ENCODE peak calls at places on chromosomes 11 and 22, in six cellular contexts. One of them, this sample, is unnamed.

GRCh38 chr11:124199702-124200101 is 16.6 kb downstream of the OR10D3 start:
- DNase-seq in GM20000: no peak
- DNase-seq in Peyer's patch: no peak
- DNase-seq in HFF-Myc: no peak
- DNase-seq in AG09309: no peak
- DNase-seq in Caco-2: no peak
- DNase-seq in this sample: no peak

GRCh38 chr11:35017528-35018342 is 101.3 kb downstream of the PDHX start:
- DNase-seq in GM20000: no peak
- DNase-seq in Peyer's patch: no peak
- DNase-seq in HFF-Myc: no peak
- DNase-seq in AG09309: no peak
- DNase-seq in Caco-2: no peak
- DNase-seq in this sample: no peak

GRCh38 chr22:44648821-44649566 is 53.0 kb upstream of the PRR5 start:
- DNase-seq in GM20000: no peak
- DNase-seq in Peyer's patch: no peak
- DNase-seq in HFF-Myc: peak; percentile 88
- DNase-seq in AG09309: peak; percentile 98
- DNase-seq in Caco-2: no peak
- DNase-seq in this sample: no peak

GRCh38 chr11:71255323-71255722 is 2.9 kb upstream of the SHANK2 start:
- DNase-seq in GM20000: no peak
- DNase-seq in Peyer's patch: no peak
- DNase-seq in HFF-Myc: no peak
- DNase-seq in AG09309: no peak
- DNase-seq in Caco-2: peak; percentile 66
- DNase-seq in this sample: no peak

GRCh38 chr11:39374963-39375698 is 2084.3 kb downstream of the LRRC4C start:
- DNase-seq in GM20000: peak; percentile 8
- DNase-seq in Peyer's patch: no peak
- DNase-seq in HFF-Myc: no peak
- DNase-seq in AG09309: no peak
- DNase-seq in Caco-2: peak; percentile 53
- DNase-seq in this sample: peak; percentile 15

GRCh38 chr11:79973701-79974626 is 533.1 kb upstream of the TENM4 start:
- DNase-seq in GM20000: no peak
- DNase-seq in Peyer's patch: no peak
- DNase-seq in HFF-Myc: peak; percentile 5
- DNase-seq in AG09309: no peak
- DNase-seq in Caco-2: no peak
- DNase-seq in this sample: no peak

GRCh38 chr22:45499746-45500145 is 2.9 kb upstream of the FBLN1 start:
- DNase-seq in GM20000: no peak
- DNase-seq in Peyer's patch: no peak
- DNase-seq in HFF-Myc: no peak
- DNase-seq in AG09309: no peak
- DNase-seq in Caco-2: no peak
- DNase-seq in this sample: no peak

GRCh38 chr11:47606731-47607130 is 12.5 kb upstream of the C1QTNF4 start:
- DNase-seq in GM20000: no peak
- DNase-seq in Peyer's patch: no peak
- DNase-seq in HFF-Myc: no peak
- DNase-seq in AG09309: no peak
- DNase-seq in Caco-2: no peak
- DNase-seq in this sample: no peak

GRCh38 chr11:113577356-113578163 is 102.4 kb upstream of the DRD2 start:
- DNase-seq in GM20000: no peak
- DNase-seq in Peyer's patch: no peak
- DNase-seq in HFF-Myc: no peak
- DNase-seq in AG09309: no peak
- DNase-seq in Caco-2: no peak
- DNase-seq in this sample: peak; percentile 40

GRCh38 chr22:37636186-37636948 is 3.1 kb upstream of the SH3BP1 start:
- DNase-seq in GM20000: no peak
- DNase-seq in Peyer's patch: peak; percentile 68
- DNase-seq in HFF-Myc: peak; percentile 96
- DNase-seq in AG09309: no peak
- DNase-seq in Caco-2: no peak
- DNase-seq in this sample: no peak

GRCh38 chr22:42841444-42841843 is 15.6 kb downstream of the ARFGAP3 start:
- DNase-seq in GM20000: no peak
- DNase-seq in Peyer's patch: no peak
- DNase-seq in HFF-Myc: no peak
- DNase-seq in AG09309: no peak
- DNase-seq in Caco-2: no peak
- DNase-seq in this sample: no peak

GRCh38 chr11:96228472-96228871 is 114.5 kb downstream of the MAML2 start:
- DNase-seq in GM20000: no peak
- DNase-seq in Peyer's patch: no peak
- DNase-seq in HFF-Myc: peak; percentile 92
- DNase-seq in AG09309: no peak
- DNase-seq in Caco-2: no peak
- DNase-seq in this sample: peak; percentile 45

GRCh38 chr11:33475999-33476398 is 218.8 kb downstream of the HIPK3 start:
- DNase-seq in GM20000: no peak
- DNase-seq in Peyer's patch: no peak
- DNase-seq in HFF-Myc: no peak
- DNase-seq in AG09309: no peak
- DNase-seq in Caco-2: no peak
- DNase-seq in this sample: peak; percentile 48

GRCh38 chr11:11403763-11404725 is 51.0 kb upstream of the CSNK2A3 start:
- DNase-seq in GM20000: no peak
- DNase-seq in Peyer's patch: no peak
- DNase-seq in HFF-Myc: no peak
- DNase-seq in AG09309: no peak
- DNase-seq in Caco-2: no peak
- DNase-seq in this sample: no peak

GRCh38 chr11:93842034-93842433 is 8.4 kb downstream of the VSTM5 start:
- DNase-seq in GM20000: no peak
- DNase-seq in Peyer's patch: no peak
- DNase-seq in HFF-Myc: no peak
- DNase-seq in AG09309: no peak
- DNase-seq in Caco-2: no peak
- DNase-seq in this sample: no peak

GRCh38 chr11:35065566-35065965 is 73.4 kb upstream of the CD44 start:
- DNase-seq in GM20000: no peak
- DNase-seq in Peyer's patch: no peak
- DNase-seq in HFF-Myc: no peak
- DNase-seq in AG09309: no peak
- DNase-seq in Caco-2: no peak
- DNase-seq in this sample: no peak

GRCh38 chr11:69086152-69086551 is 37.4 kb downstream of the TPCN2 start:
- DNase-seq in GM20000: no peak
- DNase-seq in Peyer's patch: no peak
- DNase-seq in HFF-Myc: no peak
- DNase-seq in AG09309: no peak
- DNase-seq in Caco-2: no peak
- DNase-seq in this sample: no peak
- TF ChIP-seq CTCF in GM20000: no peak
- TF ChIP-seq CTCF in Peyer's patch: no peak
- TF ChIP-seq CTCF in HFF-Myc: peak; percentile 18
- TF ChIP-seq CTCF in AG09309: no peak
- TF ChIP-seq CTCF in Caco-2: no peak
- TF ChIP-seq CTCF in this sample: no peak

GRCh38 chr11:123166095-123166559 is 28.9 kb downstream of the CLMP start:
- DNase-seq in GM20000: no peak
- DNase-seq in Peyer's patch: no peak
- DNase-seq in HFF-Myc: no peak
- DNase-seq in AG09309: no peak
- DNase-seq in Caco-2: peak; percentile 84
- DNase-seq in this sample: no peak
- TF ChIP-seq CTCF in GM20000: peak; percentile 45
- TF ChIP-seq CTCF in Peyer's patch: no peak
- TF ChIP-seq CTCF in HFF-Myc: peak; percentile 80
- TF ChIP-seq CTCF in AG09309: peak; percentile 70
- TF ChIP-seq CTCF in Caco-2: peak; percentile 80
- TF ChIP-seq CTCF in this sample: no peak

DNA sequence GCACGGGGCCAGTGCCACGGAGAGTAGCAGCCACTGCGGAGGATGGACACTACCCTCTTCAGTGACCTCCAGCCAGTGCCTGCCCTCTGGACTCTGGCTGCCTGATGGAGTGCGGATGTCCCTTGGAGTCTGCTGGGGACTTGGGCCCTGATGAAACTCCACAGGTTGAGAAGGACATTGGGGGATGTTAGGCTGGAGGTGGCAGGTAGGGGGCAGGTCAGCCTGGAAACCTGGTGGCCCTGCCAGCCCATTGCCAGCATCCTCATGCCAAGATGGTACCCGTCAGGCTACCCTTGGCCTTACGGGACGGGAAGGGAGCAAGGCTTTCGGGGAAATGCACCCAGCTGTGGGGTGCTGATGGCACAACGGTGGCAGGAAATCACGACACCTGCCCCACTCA is 4.0 kb downstream of the CABP7 start:
- DNase-seq in GM20000: no peak
- DNase-seq in Peyer's patch: no peak
- DNase-seq in HFF-Myc: no peak
- DNase-seq in AG09309: no peak
- DNase-seq in Caco-2: no peak
- DNase-seq in this sample: no peak
- TF ChIP-seq CTCF in GM20000: no peak
- TF ChIP-seq CTCF in Peyer's patch: no peak
- TF ChIP-seq CTCF in HFF-Myc: no peak
- TF ChIP-seq CTCF in AG09309: no peak
- TF ChIP-seq CTCF in Caco-2: no peak
- TF ChIP-seq CTCF in this sample: no peak

DNA sequence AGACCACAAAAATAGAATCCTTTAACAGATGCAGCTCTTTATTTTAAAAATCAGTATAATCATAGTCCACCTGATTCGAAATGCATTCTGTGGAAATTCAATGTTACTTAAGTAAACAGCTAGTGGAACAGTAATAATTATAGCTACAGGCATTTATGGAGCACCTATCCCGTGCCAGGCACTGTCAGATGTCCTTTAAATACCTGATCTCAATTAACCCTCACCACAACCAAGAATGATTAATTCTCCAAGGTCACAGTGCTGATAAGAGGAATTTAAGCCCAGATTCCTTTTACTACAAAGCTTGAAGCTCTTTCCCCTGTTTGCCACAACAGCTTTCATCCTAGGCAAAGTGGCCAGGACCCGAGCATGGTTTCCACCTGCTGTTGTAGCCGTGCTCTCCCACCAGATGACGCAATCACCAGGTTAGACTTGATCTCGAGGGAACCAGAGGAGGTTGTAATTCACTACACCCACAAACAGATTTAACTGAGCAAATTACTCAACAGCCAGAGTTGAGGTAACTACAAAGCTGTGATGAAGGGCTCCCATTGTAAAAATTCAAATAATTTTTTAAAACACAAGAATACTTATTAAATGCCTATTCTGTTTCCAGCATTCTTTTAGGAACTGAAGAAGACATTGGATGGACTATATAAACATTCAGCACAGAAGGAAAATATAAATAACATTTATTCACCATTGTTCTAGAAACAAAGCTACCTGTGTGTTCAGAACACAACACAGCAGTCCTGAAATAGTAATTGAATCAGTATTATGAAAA is 10.3 kb downstream of the PRDM10 start:
- DNase-seq in GM20000: peak; percentile 54
- DNase-seq in Peyer's patch: peak; percentile 26
- DNase-seq in HFF-Myc: peak; percentile 20
- DNase-seq in AG09309: no peak
- DNase-seq in Caco-2: peak; percentile 80
- DNase-seq in this sample: peak; percentile 61
- TF ChIP-seq CTCF in GM20000: peak; percentile 10
- TF ChIP-seq CTCF in Peyer's patch: no peak
- TF ChIP-seq CTCF in HFF-Myc: peak; percentile 26
- TF ChIP-seq CTCF in AG09309: no peak
- TF ChIP-seq CTCF in Caco-2: no peak
- TF ChIP-seq CTCF in this sample: no peak

DNA sequence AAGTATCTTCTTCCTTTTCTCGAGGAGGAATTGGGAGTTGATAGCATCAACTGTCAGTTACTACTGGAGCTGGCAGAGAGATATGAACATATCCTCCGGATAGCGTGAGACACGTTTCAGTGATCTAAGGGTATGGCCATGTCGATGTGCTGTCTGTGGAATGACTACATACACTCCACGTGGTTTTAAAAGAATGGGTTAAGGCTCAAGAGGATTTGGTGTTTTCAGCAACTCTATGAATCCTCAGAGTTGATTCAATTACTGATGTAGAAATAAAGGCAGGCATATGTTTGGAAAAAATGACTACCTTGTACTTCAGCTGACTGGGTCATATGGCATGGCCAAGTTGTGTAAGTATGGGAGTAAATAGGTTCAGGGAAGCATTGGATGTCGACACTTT is 22.9 kb downstream of the MMP13 start:
- DNase-seq in GM20000: no peak
- DNase-seq in Peyer's patch: no peak
- DNase-seq in HFF-Myc: no peak
- DNase-seq in AG09309: no peak
- DNase-seq in Caco-2: no peak
- DNase-seq in this sample: no peak
- TF ChIP-seq CTCF in GM20000: no peak
- TF ChIP-seq CTCF in Peyer's patch: no peak
- TF ChIP-seq CTCF in HFF-Myc: no peak
- TF ChIP-seq CTCF in AG09309: no peak
- TF ChIP-seq CTCF in Caco-2: no peak
- TF ChIP-seq CTCF in this sample: no peak

DNA sequence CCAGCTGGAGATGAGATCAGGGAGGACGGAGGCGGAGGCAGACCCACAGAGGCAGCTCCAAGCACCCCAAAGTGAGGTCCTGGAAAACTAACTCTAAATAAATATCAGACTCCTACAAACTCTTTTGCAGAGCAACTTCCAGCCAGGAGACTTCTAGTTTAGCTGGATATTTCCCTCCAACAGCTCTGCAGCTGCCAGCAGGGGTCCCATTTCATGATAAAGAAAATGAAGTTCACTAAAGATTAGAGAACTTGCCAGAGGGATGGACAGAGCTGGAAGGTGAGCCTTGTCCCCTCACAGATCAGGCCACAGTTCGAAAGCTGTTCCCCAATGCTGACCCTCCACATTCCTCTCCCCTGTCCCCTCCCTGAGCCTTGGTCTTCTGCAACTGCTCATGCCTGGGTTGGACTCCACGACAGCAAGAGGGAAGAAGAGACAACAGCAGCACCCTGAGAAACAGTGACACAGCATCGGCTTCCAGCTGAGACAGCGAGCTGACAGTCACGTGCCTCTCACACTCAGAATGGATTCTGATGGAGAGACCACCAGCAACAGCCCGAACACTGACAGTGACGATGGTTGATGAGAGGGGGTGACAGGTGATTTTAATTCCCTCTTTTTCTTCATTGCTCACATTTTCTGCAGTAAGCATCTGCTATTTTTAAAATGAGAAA is 5.7 kb downstream of the CARS1 start:
- DNase-seq in GM20000: no peak
- DNase-seq in Peyer's patch: no peak
- DNase-seq in HFF-Myc: no peak
- DNase-seq in AG09309: no peak
- DNase-seq in Caco-2: no peak
- DNase-seq in this sample: no peak
- TF ChIP-seq CTCF in GM20000: peak; percentile 5
- TF ChIP-seq CTCF in Peyer's patch: no peak
- TF ChIP-seq CTCF in HFF-Myc: peak; percentile 33
- TF ChIP-seq CTCF in AG09309: peak; percentile 1
- TF ChIP-seq CTCF in Caco-2: no peak
- TF ChIP-seq CTCF in this sample: no peak

DNA sequence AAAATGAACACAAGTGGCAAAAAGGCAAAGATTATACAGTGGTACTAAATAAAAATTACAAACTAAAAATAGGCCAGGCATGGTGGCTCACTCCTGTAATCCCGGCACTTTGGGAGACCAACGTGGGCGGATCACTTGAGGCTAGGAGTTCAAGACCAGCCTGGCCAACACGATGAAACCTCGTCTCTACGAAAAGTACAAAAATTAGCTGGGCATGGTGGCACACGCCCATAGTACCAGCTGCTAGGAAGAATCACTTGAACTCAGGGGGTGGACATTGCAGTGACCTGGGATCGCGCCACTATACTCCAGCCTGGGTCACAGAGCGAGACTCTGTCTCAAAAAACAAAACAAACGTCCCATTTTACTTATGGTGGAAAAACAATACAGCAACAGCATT is 24.5 kb downstream of the ZNF280B start:
- DNase-seq in GM20000: no peak
- DNase-seq in Peyer's patch: no peak
- DNase-seq in HFF-Myc: no peak
- DNase-seq in AG09309: no peak
- DNase-seq in Caco-2: no peak
- DNase-seq in this sample: no peak
- TF ChIP-seq CTCF in GM20000: no peak
- TF ChIP-seq CTCF in Peyer's patch: no peak
- TF ChIP-seq CTCF in HFF-Myc: no peak
- TF ChIP-seq CTCF in AG09309: no peak
- TF ChIP-seq CTCF in Caco-2: no peak
- TF ChIP-seq CTCF in this sample: no peak